ENCODE peak calls at places on chromosomes 7 and 10, in nine cellular contexts. L is H7; A is activated CD4-positive, alpha-beta T cell treated with anti-CD3 and anti-CD28 coated beads, Interleukin-2, amount 10 ng/mL, durations not matched to agents 7 days and 5 days; R is activated CD8-positive, alpha-beta memory T cell treated with anti-CD3 and anti-CD28 coated beads, Interleukin-2, amount 50 U/mL, for 4 hours; K is B cell; U is NCI-H2107; Y is WTC11; E is cardiac muscle cell; G is HL-60. Z is an unnamed sample.

GRCh38 chr10:52004342-52004949 is 305.1 kb upstream of the CSTF2T start:
- DNase-seq in U (no peak), Y (no peak), K (no peak), G (peak; percentile 2), E (peak; percentile 70), A (no peak), L (peak; percentile 55), R (no peak), Z (peak; percentile 8)

GRCh38 chr7:135714534-135715009 is 13.4 kb downstream of the SLC13A4 start:
- DNase-seq in U (no peak), L (peak; percentile 77), R (no peak), A (no peak), K (no peak), G (no peak), E (peak; percentile 43), Y (peak; percentile 34), Z (peak; percentile 33)

GRCh38 chr7:124532166-124532565 is 233.4 kb downstream of the GPR37 start:
- DNase-seq in L (no peak), U (no peak), Y (no peak), E (no peak), K (no peak), R (no peak), G (no peak), A (no peak), Z (no peak)

GRCh38 chr7:115672024-115672423 is 358.5 kb downstream of the TFEC start:
- DNase-seq in R (no peak), Y (no peak), L (no peak), E (no peak), U (no peak), A (no peak), K (no peak), G (no peak), Z (no peak)

GRCh38 chr10:25675204-25675603 is 258.8 kb upstream of the MYO3A start:
- DNase-seq in U (no peak), L (no peak), Y (no peak), R (no peak), E (no peak), A (no peak), K (no peak), G (no peak), Z (no peak)

GRCh38 chr7:147400221-147400689 is 1190.3 kb upstream of the C7orf33 start:
- DNase-seq in L (no peak), U (no peak), A (no peak), E (peak; percentile 69), R (no peak), K (no peak), G (no peak), Y (no peak), Z (no peak)

GRCh38 chr10:109939253-109939961 is 16.1 kb upstream of the XPNPEP1 start:
- DNase-seq in A (no peak), U (no peak), E (no peak), G (no peak), R (no peak), L (no peak), Y (no peak), K (no peak), Z (no peak)

GRCh38 chr10:133275683-133276092 is 980 bp downstream of the ADAM8 start:
- DNase-seq in U (no peak), G (peak; percentile 42), L (peak; percentile 82), R (peak; percentile 59), E (no peak), K (peak; percentile 70), Y (no peak), A (peak; percentile 47), Z (no peak)

GRCh38 chr7:146736446-146737190 is 620.0 kb downstream of the CNTNAP2 start:
- DNase-seq in A (no peak), U (no peak), L (peak; percentile 1), G (no peak), K (no peak), E (peak; percentile 7), Y (no peak), R (no peak), Z (no peak)

GRCh38 chr10:63504145-63504881 is 16.9 kb upstream of the REEP3 start:
- DNase-seq in R (no peak), L (peak; percentile 44), K (no peak), Y (no peak), E (no peak), G (no peak), A (no peak), U (peak; percentile 3), Z (no peak)

GRCh38 chr7:142711722-142712616 is 37.3 kb upstream of the PRSS1 start:
- DNase-seq in E (peak; percentile 45), U (no peak), K (peak; percentile 53), R (peak; percentile 25), Y (no peak), L (peak; percentile 4), A (peak; percentile 36), G (peak; percentile 21), Z (peak; percentile 12)

GRCh38 chr7:30238721-30239441 is 45.5 kb upstream of the ZNRF2 start:
- DNase-seq in L (no peak), A (no peak), E (peak; percentile 64), Y (no peak), K (peak; percentile 36), U (peak; percentile 49), R (no peak), G (no peak), Z (no peak)

GRCh38 chr10:24456319-24456718 is 247.4 kb downstream of the KIAA1217 start:
- DNase-seq in L (no peak), E (peak; percentile 46), R (no peak), U (no peak), A (no peak), Y (no peak), G (no peak), K (no peak), Z (no peak)

GRCh38 chr10:117945651-117946050 is 101.1 kb downstream of the RAB11FIP2 start:
- DNase-seq in R (no peak), E (no peak), U (no peak), Y (no peak), G (no peak), L (no peak), K (no peak), A (no peak), Z (no peak)

GRCh38 chr7:7324698-7325097 is 142.4 kb downstream of the C1GALT1 start:
- DNase-seq in G (no peak), Y (no peak), E (no peak), A (no peak), U (no peak), L (no peak), R (no peak), K (no peak), Z (no peak)

GRCh38 chr7:82210422-82211184 is 233.0 kb downstream of the CACNA2D1 start:
- DNase-seq in E (peak; percentile 42), A (no peak), G (no peak), K (no peak), U (no peak), R (no peak), Y (no peak), L (no peak), Z (no peak)

GRCh38 chr7:151963895-151964870 is 7.9 kb downstream of the GALNTL5 start:
- DNase-seq in U (no peak), R (no peak), K (no peak), A (no peak), Y (no peak), L (no peak), G (no peak), E (no peak), Z (no peak)

GRCh38 chr10:101672536-101672935 is 22.4 kb downstream of the FBXW4 start:
- DNase-seq in U (no peak), L (no peak), K (no peak), G (no peak), E (no peak), R (no peak), A (no peak), Y (no peak), Z (no peak)

GRCh38 chr7:29565982-29566746 is 2.5 kb downstream of the PRR15 start:
- DNase-seq in Y (no peak), E (peak; percentile 42), R (no peak), L (peak; percentile 51), G (peak; percentile 2), U (no peak), K (no peak), A (no peak), Z (no peak)

GRCh38 chr7:47351233-47352154 is 230.4 kb downstream of the TNS3 start:
- DNase-seq in A (no peak), G (no peak), L (peak; percentile 71), Y (peak; percentile 11), U (no peak), K (no peak), E (no peak), R (no peak), Z (no peak)

GRCh38 chr10:113705344-113705878 is 25.7 kb downstream of the CASP7 start:
- DNase-seq in R (no peak), G (no peak), U (no peak), K (no peak), A (no peak), L (no peak), Y (no peak), E (no peak), Z (no peak)

GRCh38 chr10:32207544-32207943 is 139.4 kb downstream of the EPC1 start:
- DNase-seq in Y (peak; percentile 57), R (peak; percentile 55), G (peak; percentile 51), L (peak; percentile 44), E (peak; percentile 56), A (peak; percentile 69), K (peak; percentile 34), U (no peak), Z (no peak)

GRCh38 chr7:2004841-2005351 is 227.8 kb downstream of the MAD1L1 start:
- DNase-seq in A (no peak), L (no peak), E (no peak), K (peak; percentile 30), Y (peak; percentile 7), G (no peak), R (peak; percentile 13), U (no peak), Z (no peak)

GRCh38 chr10:113441871-113442270 is 111.0 kb upstream of the HABP2 start:
- DNase-seq in Y (no peak), L (no peak), R (no peak), K (no peak), A (no peak), E (no peak), U (no peak), G (no peak), Z (no peak)

GRCh38 chr10:100878291-100878910 is 34.4 kb upstream of the SLF2 start:
- DNase-seq in A (peak; percentile 46), R (no peak), L (peak; percentile 88), G (peak; percentile 63), K (peak; percentile 49), E (peak; percentile 81), Y (peak; percentile 75), U (peak; percentile 34), Z (peak; percentile 48)

GRCh38 chr10:127882801-127883459 is 9.8 kb downstream of the CLRN3 start:
- DNase-seq in G (no peak), K (no peak), R (no peak), U (no peak), E (no peak), Y (no peak), L (no peak), A (no peak), Z (no peak)

GRCh38 chr7:137953692-137954470 is 48.0 kb downstream of the CREB3L2 start:
- DNase-seq in A (no peak), Y (no peak), L (no peak), U (no peak), G (no peak), R (no peak), E (peak; percentile 60), K (no peak), Z (peak; percentile 78)

GRCh38 chr7:85287126-85287825 is 100.4 kb upstream of the SEMA3D start:
- DNase-seq in E (peak; percentile 23), L (no peak), A (no peak), G (no peak), U (no peak), K (no peak), R (no peak), Y (no peak), Z (no peak)

GRCh38 chr10:60809157-60809556 is 30.9 kb downstream of the CDK1 start:
- DNase-seq in A (no peak), L (no peak), Y (no peak), E (peak; percentile 91), R (no peak), K (no peak), U (no peak), G (peak; percentile 48), Z (no peak)

GRCh38 chr7:99312316-99313203 is 13.1 kb upstream of the ARPC1A start:
- DNase-seq in K (peak; percentile 80), Y (peak; percentile 75), G (peak; percentile 67), E (peak; percentile 75), A (peak; percentile 80), L (peak; percentile 81), U (peak; percentile 47), R (peak; percentile 75), Z (peak; percentile 60)

GRCh38 chr7:106424476-106425016 is 139.8 kb upstream of the NAMPT start:
- DNase-seq in A (no peak), Y (no peak), U (no peak), R (no peak), L (no peak), G (no peak), E (no peak), K (no peak), Z (no peak)